ENCODE peak calls at places on chromosomes 4 and X, in seven cellular contexts. W, J, I, R, Q, G and V are unnamed samples.

GRCh38 chr4:1365271-1366178 is 18.5 kb downstream of the UVSSA start:
- DNase-seq in G (peak; percentile 46), I (no peak), R (no peak), Q (no peak), J (no peak), W (no peak), V (no peak)

GRCh38 chr4:186148335-186148975 is 42.9 kb upstream of the CYP4V2 start:
- DNase-seq in W (no peak), Q (no peak), J (no peak), R (no peak), I (no peak), G (peak; percentile 45), V (no peak)

GRCh38 chr4:69823481-69824186 is 36.3 kb downstream of the SULT1E1 start:
- DNase-seq in G (peak; percentile 83), R (peak; percentile 18), I (no peak), W (no peak), Q (peak; percentile 76), J (peak; percentile 42), V (peak; percentile 64)

GRCh38 chrX:31580726-31581125 is 508.9 kb upstream of the FTHL17 start:
- DNase-seq in G (no peak), Q (peak; percentile 45), J (no peak), R (peak; percentile 49), W (peak; percentile 49), I (no peak), V (no peak)

GRCh38 chr4:139658185-139658584 is 7.4 kb upstream of the MGST2 start:
- DNase-seq in Q (no peak), R (no peak), I (no peak), J (no peak), W (no peak), G (no peak), V (no peak)

GRCh38 chr4:6733358-6734164 is 17.6 kb downstream of the BLOC1S4 start:
- DNase-seq in G (no peak), R (no peak), I (no peak), Q (no peak), J (no peak), W (no peak), V (no peak)

GRCh38 chr4:170978990-170979389 is 834.2 kb upstream of the GALNTL6 start:
- DNase-seq in Q (no peak), W (no peak), R (no peak), I (no peak), G (peak; percentile 12), J (no peak), V (no peak)

GRCh38 chr4:1012031-1012739 is 759 bp downstream of the FGFRL1 start:
- DNase-seq in J (peak; percentile 25), G (peak; percentile 74), W (no peak), Q (peak; percentile 48), R (no peak), I (no peak), V (no peak)

GRCh38 chr4:89275587-89275986 is 32.0 kb downstream of the GPRIN3 start:
- DNase-seq in Q (no peak), W (peak; percentile 66), G (peak; percentile 85), J (no peak), I (no peak), R (no peak), V (peak; percentile 17)

GRCh38 chr4:48445704-48446103 is 37.4 kb upstream of the SLC10A4 start:
- DNase-seq in G (peak; percentile 30), W (no peak), I (no peak), Q (peak; percentile 13), J (no peak), R (no peak), V (peak; percentile 46)

GRCh38 chrX:64204701-64205440 is 637 bp downstream of the AMER1 start:
- DNase-seq in Q (peak; percentile 41), I (no peak), R (no peak), W (no peak), J (peak; percentile 0), G (peak; percentile 15), V (peak; percentile 1)

GRCh38 chr4:140866492-140867005 is 110.4 kb upstream of the TBC1D9 start:
- DNase-seq in I (no peak), W (no peak), R (no peak), Q (no peak), J (no peak), G (no peak), V (no peak)

GRCh38 chr4:25861422-25861926 is 1.3 kb downstream of the SEL1L3 start:
- DNase-seq in R (peak; percentile 13), G (no peak), Q (peak; percentile 75), I (no peak), J (no peak), W (no peak), V (no peak)

GRCh38 chr4:10099521-10100325 is 16.9 kb downstream of the WDR1 start:
- DNase-seq in Q (no peak), I (no peak), J (no peak), R (no peak), W (no peak), G (no peak), V (no peak)

GRCh38 chr4:6200011-6200921 is at the start of gene JAKMIP1:
- DNase-seq in Q (peak; percentile 38), J (peak; percentile 76), W (no peak), I (peak; percentile 52), G (no peak), R (no peak), V (no peak)

GRCh38 chr4:163165217-163166017 is 1.3 kb downstream of the NAF1 start:
- DNase-seq in Q (peak; percentile 46), I (no peak), J (no peak), G (peak; percentile 36), R (no peak), W (no peak), V (no peak)

GRCh38 chr4:26161030-26161824 is 159.6 kb upstream of the RBPJ start:
- DNase-seq in I (no peak), W (no peak), G (peak; percentile 48), Q (no peak), R (no peak), J (no peak), V (no peak)

GRCh38 chrX:52811065-52811625 is at the start of gene XAGE5:
- DNase-seq in R (no peak), J (no peak), W (no peak), I (no peak), Q (no peak), G (no peak), V (no peak)

GRCh38 chrX:129781134-129782014 is 1.6 kb downstream of the SASH3 start:
- DNase-seq in Q (no peak), G (no peak), I (no peak), W (no peak), R (no peak), J (peak; percentile 61), V (no peak)

GRCh38 chr4:158656439-158656838 is 15.2 kb downstream of the C4orf46 start:
- DNase-seq in R (no peak), I (no peak), Q (no peak), W (no peak), J (no peak), G (no peak), V (no peak)

GRCh38 chr4:110611968-110612447 is 10.9 kb downstream of the PITX2 start:
- DNase-seq in Q (no peak), I (no peak), J (no peak), G (no peak), R (no peak), W (no peak), V (no peak)

GRCh38 chr4:155371432-155372043 is 5.2 kb downstream of the MAP9 start:
- DNase-seq in G (peak; percentile 41), Q (peak; percentile 38), W (no peak), J (no peak), R (no peak), I (no peak), V (peak; percentile 25)

GRCh38 chr4:27442146-27442545 is 581.5 kb downstream of the STIM2 start:
- DNase-seq in I (no peak), J (no peak), Q (no peak), R (no peak), W (no peak), G (no peak), V (no peak)

GRCh38 chrX:134794692-134795091 is 136.4 kb upstream of the PLAC1 start:
- DNase-seq in I (no peak), W (no peak), Q (no peak), G (no peak), J (no peak), R (no peak), V (no peak)

GRCh38 chr4:174198396-174199179 is 84.9 kb downstream of the FBXO8 start:
- DNase-seq in I (no peak), G (no peak), W (no peak), J (no peak), R (peak; percentile 82), Q (peak; percentile 56), V (no peak)

GRCh38 chr4:101348367-101348827 is 1.1 kb upstream of the PPP3CA start:
- DNase-seq in I (no peak), J (no peak), G (peak; percentile 60), W (no peak), R (no peak), Q (no peak), V (peak; percentile 26)

GRCh38 chrX:150643271-150643670 is 49.9 kb upstream of the MTMR1 start:
- DNase-seq in G (peak; percentile 27), W (no peak), I (no peak), R (no peak), Q (peak; percentile 5), J (no peak), V (no peak)

GRCh38 chr4:104677122-104677521 is 182.4 kb upstream of the CXXC4 start:
- DNase-seq in G (peak; percentile 10), R (no peak), Q (no peak), W (peak; percentile 41), I (no peak), J (no peak), V (no peak)

GRCh38 chr4:1321486-1321885 is 25.5 kb upstream of the UVSSA start:
- DNase-seq in G (no peak), Q (no peak), R (no peak), J (no peak), W (no peak), I (no peak), V (no peak)

GRCh38 chr4:22474636-22475310 is 41.1 kb downstream of the ADGRA3 start:
- DNase-seq in G (no peak), J (no peak), W (peak; percentile 16), I (no peak), R (peak; percentile 24), Q (peak; percentile 52), V (no peak)

GRCh38 chr4:3202836-3203820 is 45.8 kb upstream of the MSANTD1 start:
- DNase-seq in Q (no peak), R (no peak), I (no peak), W (no peak), J (no peak), G (no peak), V (no peak)

GRCh38 chrX:1215123-1215823 is 2.8 kb upstream of the CRLF2 start:
- DNase-seq in R (no peak), J (no peak), W (no peak), I (no peak), G (no peak), Q (no peak), V (no peak)